ENCODE peak calls at places on chromosomes 3 and 15, in eight cellular contexts. D is fibroblast of lung, K is neural progenitor cell, Y is small intestine, F is upper lobe of right lung, E is aorta, Z is keratinocyte, A is body of pancreas. M is an unnamed sample.
A peak's percentile ranks its signal among the peaks of the same experiment; 100 is the strongest.

GRCh38 chr15:82919231-82919886 is 33.2 kb downstream of the HOMER2 start:
- DNase-seq in F (peak; percentile 73), D (no peak), K (no peak), Z (no peak), Y (peak; percentile 61), E (no peak), A (peak; percentile 94), M (peak; percentile 24)

GRCh38 chr3:127073931-127074820 is 91.3 kb downstream of the PLXNA1 start:
- DNase-seq in E (no peak), D (no peak), Y (no peak), F (no peak), K (no peak), A (no peak), Z (no peak), M (no peak)

GRCh38 chr3:39146083-39146501 is 7.3 kb downstream of the CSRNP1 start:
- DNase-seq in F (peak; percentile 78), E (peak; percentile 75), K (no peak), Y (peak; percentile 85), Z (no peak), D (no peak), A (no peak), M (peak; percentile 28)

GRCh38 chr3:152405915-152406802 is 137.4 kb downstream of the MBNL1 start:
- DNase-seq in F (no peak), Z (no peak), E (no peak), Y (no peak), A (no peak), D (peak; percentile 89), K (no peak), M (peak; percentile 28)

GRCh38 chr15:39232512-39232911 is 348.4 kb upstream of the THBS1 start:
- DNase-seq in Z (peak; percentile 81), K (no peak), F (no peak), E (no peak), D (peak; percentile 90), A (no peak), Y (no peak), M (no peak)

GRCh38 chr3:43389388-43390254 is 103.3 kb downstream of the SNRK start:
- DNase-seq in D (peak; percentile 72), Z (peak; percentile 26), F (no peak), K (no peak), Y (peak; percentile 64), E (peak; percentile 77), A (peak; percentile 62), M (no peak)

GRCh38 chr3:11509175-11510000 is 134.3 kb downstream of the VGLL4 start:
- DNase-seq in E (peak; percentile 87), Y (peak; percentile 55), A (peak; percentile 73), F (peak; percentile 73), Z (no peak), D (peak; percentile 95), K (peak; percentile 60), M (peak; percentile 88)

GRCh38 chr3:159266779-159267178 is 464.9 kb downstream of the MFSD1 start:
- DNase-seq in K (peak; percentile 84), D (no peak), E (no peak), Z (no peak), F (no peak), A (no peak), Y (peak; percentile 11), M (peak; percentile 58)

GRCh38 chr3:178120367-178120766 is 415.9 kb upstream of the KCNMB2 start:
- DNase-seq in F (no peak), Z (no peak), A (no peak), D (no peak), E (no peak), Y (no peak), K (no peak), M (no peak)

GRCh38 chr15:25850154-25851111 is 12.7 kb downstream of the ATP10A start:
- DNase-seq in K (peak; percentile 67), E (peak; percentile 94), F (peak; percentile 92), A (peak; percentile 30), Z (no peak), Y (peak; percentile 28), D (peak; percentile 78), M (peak; percentile 85)

GRCh38 chr3:87206070-87206469 is 21.0 kb upstream of the CHMP2B start:
- DNase-seq in D (peak; percentile 87), Z (no peak), K (no peak), A (no peak), Y (peak; percentile 94), E (no peak), F (no peak), M (peak; percentile 62)

GRCh38 chr3:48655586-48655985 is 7.1 kb downstream of the CELSR3 start:
- DNase-seq in E (no peak), D (no peak), F (no peak), K (no peak), Z (no peak), A (peak; percentile 21), Y (no peak), M (no peak)

GRCh38 chr3:114154321-114154821 is 24.5 kb downstream of the DRD3 start:
- DNase-seq in F (no peak), A (no peak), K (peak; percentile 23), Y (no peak), Z (no peak), E (no peak), D (no peak), M (no peak)

GRCh38 chr3:16254933-16255725 is 9.6 kb downstream of the DPH3 start:
- DNase-seq in Y (no peak), A (no peak), F (no peak), E (no peak), Z (no peak), D (no peak), K (no peak), M (no peak)

GRCh38 chr15:97114900-97115763 is 784.6 kb downstream of the NR2F2 start:
- DNase-seq in D (no peak), Y (no peak), E (no peak), A (no peak), F (no peak), Z (no peak), K (no peak), M (peak; percentile 10)

GRCh38 chr15:74269362-74270035 is 33.4 kb downstream of the CCDC33 start:
- DNase-seq in K (no peak), A (no peak), F (no peak), Y (peak; percentile 56), Z (no peak), E (no peak), D (no peak), M (no peak)
- H3K27me3 ChIP-seq in K (no peaks in the 10 kb centered on the region), A (no peaks in the 10 kb centered on the region), F (peaks cover 30% of the 10 kb centered on the region), Y (no peaks in the 10 kb centered on the region), Z (peaks cover 24% of the 10 kb centered on the region), E (peaks cover 2% of the 10 kb centered on the region), D (peaks cover 20% of the 10 kb centered on the region), M (peaks cover 13% of the 10 kb centered on the region)

GRCh38 chr3:8537440-8537839 is 35.8 kb downstream of the LMCD1 start:
- DNase-seq in F (no peak), D (no peak), Z (no peak), Y (no peak), A (no peak), K (no peak), E (no peak), M (no peak)
- H3K4me1 ChIP-seq in F (peaks cover 53% of the 10 kb centered on the region), D (peaks cover 20% of the 10 kb centered on the region), Z (no peaks in the 10 kb centered on the region), Y (peaks cover 3% of the 10 kb centered on the region), A (no peaks in the 10 kb centered on the region), K (no peaks in the 10 kb centered on the region), E (peaks cover 3% of the 10 kb centered on the region), M (peaks cover 6% of the 10 kb centered on the region)

GRCh38 chr3:147369671-147370123 is 36.6 kb downstream of the ZIC4 start:
- DNase-seq in Z (no peak), A (no peak), E (no peak), K (peak; percentile 74), Y (no peak), F (no peak), D (no peak), M (no peak)
- H3K27me3 ChIP-seq in Z (peaks cover 61% of the 10 kb centered on the region), A (no peaks in the 10 kb centered on the region), E (peaks cover 2% of the 10 kb centered on the region), K (peaks cover 100% of the 10 kb centered on the region), Y (peaks cover 4% of the 10 kb centered on the region), F (peaks cover 89% of the 10 kb centered on the region), D (peaks cover 65% of the 10 kb centered on the region), M (peaks cover 96% of the 10 kb centered on the region)

DNA sequence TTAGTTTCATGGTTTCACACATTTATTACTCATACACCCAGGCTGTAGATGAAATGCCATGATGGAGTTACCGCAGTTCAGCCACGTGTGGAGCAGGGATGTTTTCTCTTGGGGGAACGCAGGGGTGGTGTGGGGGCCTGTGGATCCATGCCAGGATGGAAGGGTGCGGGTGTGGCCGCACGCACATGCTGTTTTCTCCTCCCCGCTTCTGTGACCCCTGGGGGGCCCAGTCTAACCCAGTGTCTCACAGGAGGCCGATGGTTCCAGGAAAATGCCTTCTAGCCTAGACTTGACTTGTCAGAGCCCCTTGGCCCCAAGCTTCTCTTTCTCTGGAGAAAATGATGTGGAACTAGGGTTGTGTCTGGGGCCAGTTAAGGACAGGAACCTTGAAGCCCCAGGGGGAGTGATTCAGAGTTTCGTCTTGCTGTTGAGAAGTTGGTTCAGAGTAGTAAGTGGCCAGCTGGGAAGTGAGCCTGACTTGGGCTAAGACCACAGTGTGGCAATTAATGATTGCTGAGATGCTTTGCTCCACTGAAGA is 240.4 kb upstream of the BHLHE40 start:
- DNase-seq in Y (no peak), K (no peak), D (no peak), Z (no peak), E (no peak), A (no peak), F (no peak), M (no peak)
- H3K4me1 ChIP-seq in Y (peaks cover 24% of the 10 kb centered on the region), K (no peaks in the 10 kb centered on the region), D (peaks cover 4% of the 10 kb centered on the region), Z (peaks cover 45% of the 10 kb centered on the region), E (no peaks in the 10 kb centered on the region), A (peaks cover 42% of the 10 kb centered on the region), F (peaks cover 59% of the 10 kb centered on the region), M (peaks cover 5% of the 10 kb centered on the region)

GRCh38 chr3:122186372-122186771 is 2.9 kb downstream of the CASR start:
- DNase-seq in Y (peak; percentile 73), Z (no peak), A (no peak), E (no peak), K (no peak), D (no peak), F (no peak), M (no peak)

GRCh38 chr3:122178711-122179110 is 4.8 kb upstream of the CASR start:
- DNase-seq in Y (no peak), K (no peak), F (no peak), D (no peak), A (no peak), Z (no peak), E (no peak), M (no peak)

GRCh38 chr3:122184591-122184929 is 1.1 kb downstream of the CASR start:
- DNase-seq in A (no peak), Z (no peak), Y (no peak), F (no peak), K (peak; percentile 13), D (no peak), E (no peak), M (no peak)

GRCh38 chr3:122183893-122184590 is 574 bp downstream of the CASR start:
- DNase-seq in Z (no peak), A (peak; percentile 14), K (peak; percentile 48), Y (no peak), D (no peak), F (peak; percentile 57), E (no peak), M (no peak)

DNA sequence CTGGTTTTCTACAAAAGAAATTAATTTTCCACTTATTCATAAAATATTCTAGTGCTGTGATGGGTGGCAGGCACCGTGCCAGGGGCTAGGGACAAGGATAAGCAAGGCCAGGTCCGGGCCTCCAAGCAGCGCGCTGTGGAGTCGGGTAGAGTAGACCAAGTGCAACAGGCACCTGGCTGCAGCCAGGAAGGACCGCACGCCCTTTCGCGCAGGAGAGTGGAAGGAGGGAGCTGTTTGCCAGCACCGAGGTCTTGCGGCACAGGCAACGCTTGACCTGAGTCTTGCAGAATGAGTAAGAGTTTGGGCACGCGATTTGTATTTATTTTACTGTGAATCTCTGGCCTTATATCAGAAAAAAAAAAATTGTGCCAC is at the start of gene CASR:
- DNase-seq in E (no peak), Z (no peak), K (peak; percentile 34), Y (peak; percentile 29), F (peak; percentile 70), A (peak; percentile 46), D (no peak), M (peak; percentile 21)
- H3K27me3 ChIP-seq in E (peaks cover under 1% of the 10 kb centered on the region), Z (peaks cover 46% of the 10 kb centered on the region), K (peaks cover 89% of the 10 kb centered on the region), Y (peaks cover 9% of the 10 kb centered on the region), F (peaks cover 24% of the 10 kb centered on the region), A (no peaks in the 10 kb centered on the region), D (peaks cover 22% of the 10 kb centered on the region), M (peaks cover 52% of the 10 kb centered on the region)